ENCODE peak calls at places on chromosomes 3 and 15, in ten cellular contexts. A, G, T, U, M, H, R, N, J and S are unnamed samples. For H3K27me3, the result is how much of the 10 kb centered on the place peaks cover.

GRCh38 chr3:47163023-47163989 is 607 bp downstream of the SETD2 start:
- DNase-seq in A (peak), G (peak), T (peak), U (peak), M (peak), H (peak), R (peak), N (peak), J (peak), S (peak)

GRCh38 chr15:36925671-36926421 is 174.5 kb downstream of the MEIS2 start:
- DNase-seq in A (no peak), G (no peak), T (no peak), U (no peak), M (no peak), H (no peak), R (no peak), N (no peak), J (no peak), S (no peak)

GRCh38 chr3:60720696-60721228 is 530.5 kb downstream of the FHIT start:
- DNase-seq in A (no peak), G (no peak), T (no peak), U (no peak), M (no peak), H (no peak), R (no peak), N (no peak), J (no peak), S (no peak)

GRCh38 chr3:111076732-111077131 is 5.1 kb downstream of the NECTIN3 start:
- DNase-seq in A (no peak), G (no peak), T (no peak), U (no peak), M (no peak), H (no peak), R (no peak), N (no peak), J (no peak), S (no peak)

GRCh38 chr3:172511783-172512357 is 11.4 kb downstream of the TNFSF10 start:
- DNase-seq in A (no peak), G (no peak), T (no peak), U (no peak), M (no peak), H (no peak), R (no peak), N (no peak), J (no peak), S (no peak)

GRCh38 chr3:72492240-72492639 is 356.0 kb downstream of the SHQ1 start:
- DNase-seq in A (no peak), G (no peak), T (peak), U (no peak), M (peak), H (peak), R (no peak), N (no peak), J (peak), S (peak)

GRCh38 chr3:123350971-123351370 is 97.9 kb downstream of the ADCY5 start:
- DNase-seq in A (no peak), G (no peak), T (no peak), U (peak), M (peak), H (peak), R (no peak), N (no peak), J (no peak), S (no peak)

GRCh38 chr3:150729682-150730360 is 26.1 kb upstream of the ERICH6 start:
- DNase-seq in A (no peak), G (peak), T (no peak), U (no peak), M (no peak), H (no peak), R (no peak), N (no peak), J (no peak), S (no peak)

GRCh38 chr3:57006048-57006709 is 54.3 kb upstream of the SPATA12 start:
- DNase-seq in A (no peak), G (no peak), T (no peak), U (no peak), M (no peak), H (no peak), R (no peak), N (no peak), J (no peak), S (no peak)

GRCh38 chr3:45173776-45174175 is 27.6 kb upstream of the CDCP1 start:
- DNase-seq in A (no peak), G (no peak), T (no peak), U (no peak), M (no peak), H (no peak), R (no peak), N (no peak), J (no peak), S (no peak)

GRCh38 chr3:174937488-174937887 is 78.4 kb downstream of the NAALADL2 start:
- DNase-seq in A (no peak), G (no peak), T (no peak), U (no peak), M (no peak), H (no peak), R (no peak), N (no peak), J (no peak), S (peak)

GRCh38 chr3:33831053-33831452 is 32.6 kb downstream of the PDCD6IP start:
- DNase-seq in A (no peak), G (no peak), T (no peak), U (no peak), M (no peak), H (no peak), R (no peak), N (no peak), J (no peak), S (peak)

GRCh38 chr15:57736591-57736990 is 30.1 kb downstream of the POLR2M start:
- DNase-seq in A (no peak), G (no peak), T (no peak), U (no peak), M (no peak), H (no peak), R (no peak), N (no peak), J (no peak), S (no peak)

GRCh38 chr15:59401810-59402569 is 29.3 kb upstream of the MYO1E start:
- DNase-seq in A (no peak), G (no peak), T (no peak), U (no peak), M (no peak), H (no peak), R (no peak), N (no peak), J (no peak), S (no peak)

DNA sequence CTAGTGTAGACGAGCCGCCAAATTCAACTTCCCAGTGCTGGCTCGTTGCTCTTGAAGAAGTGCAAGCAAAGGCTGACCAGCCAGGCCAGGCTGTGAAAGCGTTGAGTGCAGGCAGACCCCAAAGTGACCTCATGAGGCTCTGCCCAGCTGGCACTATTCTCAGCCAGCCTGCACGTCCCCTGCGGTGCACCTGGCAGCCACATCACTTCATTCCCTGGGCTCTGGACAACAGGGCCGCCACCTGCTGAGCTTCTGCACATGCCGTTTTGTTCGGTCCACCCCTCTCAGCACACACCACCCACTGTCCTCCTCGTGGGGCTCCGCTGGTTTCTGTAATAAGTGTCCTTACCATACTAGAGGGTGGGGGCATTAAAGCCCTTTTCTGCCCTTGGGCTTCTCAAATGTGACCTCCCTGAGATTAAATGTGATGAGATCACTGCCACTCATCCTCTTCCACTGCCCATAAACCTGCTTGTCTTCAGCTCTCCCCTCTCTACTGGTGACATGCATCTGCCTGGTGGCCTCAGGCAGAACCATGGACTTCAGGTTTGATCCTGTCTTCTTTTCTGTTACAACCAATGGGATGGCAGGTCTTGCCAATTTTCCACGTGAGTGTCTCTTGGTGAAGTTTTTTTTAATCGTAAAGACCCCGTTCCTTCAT is 6.1 kb downstream of the RASGRF1 start:
- DNase-seq in A (no peak), G (no peak), T (no peak), U (peak), M (no peak), H (no peak), R (no peak), N (no peak), J (no peak), S (no peak)
- H3K27me3 ChIP-seq in A (under half), G (half or more), T (half or more), U (half or more), M (under half), H (half or more), R (half or more), N (under half), J (under half), S (under half)

GRCh38 chr3:7144696-7145308 is 283.9 kb downstream of the GRM7 start:
- DNase-seq in A (peak), G (peak), T (no peak), U (peak), M (no peak), H (no peak), R (no peak), N (no peak), J (no peak), S (no peak)
- TF ChIP-seq CTCF in A (peak), G (peak), T (no peak), U (peak), M (no peak), H (peak), R (peak), N (peak), J (no peak), S (peak)

GRCh38 chr3:119596392-119596791 is 1.3 kb upstream of the PLA1A start:
- DNase-seq in A (no peak), G (no peak), T (no peak), U (no peak), M (no peak), H (no peak), R (no peak), N (no peak), J (no peak), S (no peak)

GRCh38 chr3:119598410-119599098 is 869 bp downstream of the PLA1A start:
- DNase-seq in A (no peak), G (no peak), T (no peak), U (no peak), M (no peak), H (no peak), R (no peak), N (no peak), J (no peak), S (no peak)

GRCh38 chr3:119597548-119598288 is at the start of gene PLA1A:
- DNase-seq in A (peak), G (no peak), T (peak), U (no peak), M (no peak), H (no peak), R (no peak), N (no peak), J (no peak), S (no peak)

GRCh38 chr3:119594066-119594465 is 3.6 kb upstream of the PLA1A start:
- DNase-seq in A (no peak), G (no peak), T (no peak), U (no peak), M (no peak), H (no peak), R (no peak), N (no peak), J (no peak), S (no peak)

GRCh38 chr3:119595639-119596329 is 1.9 kb upstream of the PLA1A start:
- DNase-seq in A (no peak), G (no peak), T (no peak), U (no peak), M (no peak), H (no peak), R (no peak), N (no peak), J (no peak), S (no peak)
- H3K27ac ChIP-seq in A (no peak), G (no peak), T (peak), U (no peak), M (no peak), H (no peak), R (no peak), N (no peak), J (peak), S (no peak)

DNA sequence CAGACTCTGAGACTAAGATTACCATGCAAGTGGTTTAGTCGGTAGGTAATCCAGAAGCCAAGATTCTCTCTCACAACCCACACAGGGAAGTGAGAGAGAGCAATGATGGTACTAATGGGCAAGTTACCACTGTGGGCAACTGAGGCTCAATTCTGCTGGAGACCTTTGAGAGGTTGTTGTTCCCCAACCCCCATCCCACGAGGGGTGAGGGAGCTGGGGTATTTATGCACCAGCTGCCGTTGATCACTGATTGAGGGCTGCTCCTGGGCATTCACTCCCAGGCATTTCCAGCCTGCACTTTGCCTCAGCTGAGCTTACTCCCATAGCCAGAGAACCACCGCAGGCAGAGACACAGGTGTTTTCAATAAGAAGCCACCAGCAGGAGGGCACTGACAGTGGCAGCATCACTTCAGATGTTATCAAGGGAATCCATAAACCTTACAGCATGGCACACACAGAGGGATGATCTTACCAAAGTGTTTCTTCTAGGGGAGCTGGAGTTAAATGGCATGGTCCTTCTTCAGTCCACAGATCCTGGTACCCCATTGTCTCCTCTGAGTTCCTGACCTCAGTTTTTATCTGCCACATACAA is 15.0 kb upstream of the CCDC174 start:
- DNase-seq in A (no peak), G (no peak), T (no peak), U (peak), M (no peak), H (no peak), R (no peak), N (no peak), J (no peak), S (no peak)
- H3K27me3 ChIP-seq in A (under half), G (under half), T (half or more), U (under half), M (under half), H (under half), R (half or more), N (under half), J (under half), S (under half)

DNA sequence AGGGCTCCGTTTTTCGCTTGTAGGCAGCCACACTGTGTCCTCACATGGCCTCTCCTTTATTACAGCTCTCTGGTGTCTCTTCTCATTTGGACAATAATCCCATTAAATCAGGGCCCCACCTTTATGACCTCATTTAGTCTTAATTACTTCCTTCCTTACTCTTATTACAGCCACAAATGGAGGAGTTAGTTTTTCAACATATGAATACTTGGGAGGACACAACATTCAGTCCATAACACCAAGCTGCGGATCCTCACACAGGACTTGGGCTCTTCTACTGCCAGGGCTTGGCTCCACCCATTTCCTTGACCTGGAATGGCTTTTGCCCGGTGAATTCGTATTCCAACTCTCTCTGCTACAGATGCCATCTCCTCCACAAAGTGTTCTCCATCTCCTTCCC is 74.3 kb upstream of the SLC7A14 start:
- DNase-seq in A (no peak), G (no peak), T (no peak), U (no peak), M (no peak), H (no peak), R (no peak), N (no peak), J (no peak), S (no peak)
- TF ChIP-seq CTCF in A (no peak), G (no peak), T (no peak), U (no peak), M (no peak), H (no peak), R (no peak), N (no peak), J (no peak), S (no peak)

GRCh38 chr3:152554980-152555379 is 280.0 kb upstream of the P2RY1 start:
- DNase-seq in A (peak), G (no peak), T (peak), U (no peak), M (no peak), H (no peak), R (no peak), N (no peak), J (no peak), S (peak)

GRCh38 chr3:152559246-152559645 is 275.7 kb upstream of the P2RY1 start:
- DNase-seq in A (no peak), G (no peak), T (no peak), U (no peak), M (no peak), H (no peak), R (peak), N (no peak), J (no peak), S (no peak)

GRCh38 chr3:152557302-152557999 is 277.5 kb upstream of the P2RY1 start:
- DNase-seq in A (no peak), G (no peak), T (no peak), U (no peak), M (no peak), H (no peak), R (no peak), N (no peak), J (no peak), S (no peak)

GRCh38 chr3:152558386-152558785 is 276.5 kb upstream of the P2RY1 start:
- DNase-seq in A (no peak), G (no peak), T (no peak), U (no peak), M (no peak), H (no peak), R (no peak), N (no peak), J (no peak), S (no peak)

GRCh38 chr3:152556731-152557254 is 278.1 kb upstream of the P2RY1 start:
- DNase-seq in A (peak), G (peak), T (peak), U (no peak), M (no peak), H (no peak), R (no peak), N (no peak), J (no peak), S (peak)
- H3K27ac ChIP-seq in A (peak), G (peak), T (peak), U (no peak), M (no peak), H (peak), R (peak), N (no peak), J (peak), S (peak)

GRCh38 chr15:91099616-91100560 is at the start of gene SV2B:
- DNase-seq in A (peak), G (peak), T (peak), U (peak), M (peak), H (peak), R (peak), N (peak), J (no peak), S (peak)
- H3K27me3 ChIP-seq in A (under half), G (half or more), T (under half), U (half or more), M (under half), H (under half), R (half or more), N (under half), J (under half), S (under half)

DNA sequence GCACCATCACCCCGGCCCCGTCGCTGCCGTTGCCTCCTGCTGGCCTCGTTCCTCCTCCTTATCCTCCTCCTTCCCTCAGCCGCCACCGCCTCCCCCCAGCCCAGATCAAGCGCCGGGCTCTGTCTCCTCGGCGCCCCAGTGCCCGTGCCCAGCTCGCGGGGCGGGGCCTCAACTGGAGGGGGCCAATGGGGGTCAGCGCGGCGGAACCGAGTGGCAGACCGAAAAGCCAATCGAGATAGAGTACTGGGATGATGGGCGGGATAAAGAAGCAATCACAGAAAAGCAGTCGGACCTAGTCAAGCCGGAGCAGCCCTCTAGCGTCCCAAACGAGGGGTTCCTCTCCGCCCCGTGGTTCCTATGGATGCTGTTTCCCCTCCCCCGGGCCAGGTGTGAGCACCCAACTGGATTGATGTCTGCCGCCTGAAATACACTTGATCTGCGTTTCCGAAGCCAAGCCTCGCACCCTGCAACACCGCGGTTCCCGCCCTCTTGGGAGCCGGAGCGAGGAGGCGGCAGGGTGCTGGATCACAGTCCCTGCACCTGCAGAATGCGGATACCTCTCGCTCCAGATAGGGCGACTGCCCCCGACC is at the start of gene FRMD5:
- DNase-seq in A (peak), G (peak), T (peak), U (peak), M (peak), H (peak), R (peak), N (peak), J (peak), S (peak)
- TF ChIP-seq CTCF in A (peak), G (peak), T (no peak), U (peak), M (peak), H (no peak), R (peak), N (no peak), J (no peak), S (peak)